ENCODE peak calls at places on chromosomes 2 and 18, in seven cellular contexts. F, J, B, M, P, A and W are unnamed samples.

GRCh38 chr18:24108621-24109020 is 30.2 kb upstream of the CABYR start:
- DNase-seq in F (no peak), J (no peak), B (no peak), M (no peak), P (no peak), A (no peak), W (no peak)

GRCh38 chr2:226031078-226031937 is 631.8 kb downstream of the NYAP2 start:
- DNase-seq in F (no peak), J (peak), B (peak), M (peak), P (peak), A (no peak), W (peak)

GRCh38 chr2:241179894-241180293 is 8.6 kb upstream of the ANO7 start:
- DNase-seq in F (no peak), J (no peak), B (no peak), M (no peak), P (no peak), A (no peak), W (no peak)

GRCh38 chr2:205115516-205115915 is 566.8 kb upstream of the NRP2 start:
- DNase-seq in F (no peak), J (no peak), B (peak), M (no peak), P (no peak), A (no peak), W (no peak)

GRCh38 chr18:79581406-79581805 is 98.2 kb upstream of the CTDP1 start:
- DNase-seq in F (no peak), J (no peak), B (no peak), M (peak), P (no peak), A (no peak), W (peak)

GRCh38 chr2:38128653-38129052 is 52.7 kb upstream of the CYP1B1 start:
- DNase-seq in F (no peak), J (no peak), B (no peak), M (no peak), P (no peak), A (no peak), W (no peak)

GRCh38 chr18:286515-287310 is 18.9 kb upstream of the THOC1 start:
- DNase-seq in F (no peak), J (peak), B (peak), M (no peak), P (no peak), A (no peak), W (peak)

GRCh38 chr18:23502516-23503037 is 734 bp upstream of the RMC1 start:
- DNase-seq in F (no peak), J (no peak), B (peak), M (no peak), P (no peak), A (no peak), W (no peak)

GRCh38 chr2:198273670-198274069 is 469.3 kb downstream of the PLCL1 start:
- DNase-seq in F (no peak), J (no peak), B (no peak), M (no peak), P (no peak), A (no peak), W (no peak)

GRCh38 chr18:8705280-8705940 is at the start of gene MTCL1:
- DNase-seq in F (no peak), J (peak), B (peak), M (no peak), P (peak), A (no peak), W (peak)

GRCh38 chr2:20164061-20164733 is 60.7 kb downstream of the SDC1 start:
- DNase-seq in F (no peak), J (peak), B (no peak), M (no peak), P (no peak), A (no peak), W (no peak)

GRCh38 chr18:45825258-45825744 is at the start of gene SIGLEC15:
- DNase-seq in F (no peak), J (no peak), B (no peak), M (no peak), P (no peak), A (no peak), W (no peak)

GRCh38 chr2:238321467-238321866 is 1.1 kb downstream of the TRAF3IP1 start:
- DNase-seq in F (no peak), J (no peak), B (no peak), M (no peak), P (no peak), A (no peak), W (no peak)

GRCh38 chr2:45964226-45964841 is 312.9 kb downstream of the PRKCE start:
- DNase-seq in F (peak), J (no peak), B (peak), M (peak), P (no peak), A (peak), W (no peak)

GRCh38 chr2:234548720-234549420 is 52.0 kb upstream of the ARL4C start:
- DNase-seq in F (no peak), J (peak), B (no peak), M (no peak), P (no peak), A (no peak), W (no peak)

GRCh38 chr2:128475427-128476211 is 157.0 kb upstream of the HS6ST1 start:
- DNase-seq in F (no peak), J (no peak), B (no peak), M (no peak), P (no peak), A (no peak), W (no peak)

GRCh38 chr18:650428-650858 is 7.0 kb upstream of the TYMS start:
- DNase-seq in F (no peak), J (no peak), B (no peak), M (no peak), P (no peak), A (no peak), W (no peak)

GRCh38 chr2:216601632-216602409 is 31.4 kb upstream of the IGFBP2 start:
- DNase-seq in F (no peak), J (no peak), B (no peak), M (no peak), P (no peak), A (no peak), W (no peak)

GRCh38 chr2:122390406-122390805 is 635.0 kb downstream of the TSN start:
- DNase-seq in F (no peak), J (no peak), B (no peak), M (no peak), P (no peak), A (no peak), W (no peak)

GRCh38 chr2:241798631-241799521 is 10.1 kb upstream of the NEU4 start:
- DNase-seq in F (no peak), J (no peak), B (peak), M (peak), P (no peak), A (no peak), W (peak)

GRCh38 chr2:176555781-176556180 is 286.5 kb downstream of the MTX2 start:
- DNase-seq in F (no peak), J (peak), B (no peak), M (no peak), P (no peak), A (no peak), W (no peak)

GRCh38 chr2:175950512-175950911 is 51.6 kb downstream of the LNPK start:
- DNase-seq in F (no peak), J (no peak), B (no peak), M (no peak), P (no peak), A (no peak), W (no peak)

GRCh38 chr2:20106746-20107145 is 55.3 kb upstream of the LAPTM4A start:
- DNase-seq in F (no peak), J (peak), B (no peak), M (no peak), P (peak), A (no peak), W (peak)

GRCh38 chr2:32852821-32853220 is 93.9 kb upstream of the LTBP1 start:
- DNase-seq in F (no peak), J (no peak), B (no peak), M (no peak), P (no peak), A (no peak), W (no peak)

GRCh38 chr2:104638162-104638561 is 215.8 kb upstream of the POU3F3 start:
- DNase-seq in F (no peak), J (no peak), B (peak), M (no peak), P (no peak), A (no peak), W (no peak)

GRCh38 chr2:225070811-225071210 is 28.5 kb upstream of the DOCK10 start:
- DNase-seq in F (no peak), J (no peak), B (no peak), M (no peak), P (peak), A (no peak), W (no peak)

GRCh38 chr2:215619989-215620388 is 184.1 kb upstream of the FN1 start:
- DNase-seq in F (no peak), J (no peak), B (no peak), M (no peak), P (no peak), A (no peak), W (no peak)

GRCh38 chr2:237677951-237678481 is 50.6 kb downstream of the LRRFIP1 start:
- DNase-seq in F (no peak), J (no peak), B (no peak), M (no peak), P (no peak), A (no peak), W (no peak)

GRCh38 chr2:74815955-74816354 is 18.0 kb upstream of the HK2 start:
- DNase-seq in F (no peak), J (no peak), B (no peak), M (no peak), P (no peak), A (no peak), W (no peak)

GRCh38 chr2:178070824-178071223 is 1.8 kb downstream of the PDE11A start:
- DNase-seq in F (no peak), J (no peak), B (no peak), M (no peak), P (no peak), A (no peak), W (no peak)

GRCh38 chr2:7510353-7510752 is 593.1 kb downstream of the RNF144A start:
- DNase-seq in F (no peak), J (no peak), B (no peak), M (no peak), P (no peak), A (no peak), W (no peak)

GRCh38 chr2:234632527-234633391 is 135.9 kb upstream of the ARL4C start:
- DNase-seq in F (peak), J (peak), B (no peak), M (no peak), P (no peak), A (peak), W (no peak)

GRCh38 chr2:85222792-85223191 is 89.6 kb downstream of the TCF7L1 start:
- DNase-seq in F (no peak), J (no peak), B (peak), M (no peak), P (no peak), A (no peak), W (no peak)

GRCh38 chr2:33104052-33104623 is 157.4 kb downstream of the LTBP1 start:
- DNase-seq in F (no peak), J (no peak), B (no peak), M (no peak), P (no peak), A (no peak), W (no peak)

GRCh38 chr2:132681766-132682165 is 11.8 kb upstream of the LYPD1 start:
- DNase-seq in F (no peak), J (no peak), B (no peak), M (no peak), P (no peak), A (no peak), W (no peak)

GRCh38 chr2:132677661-132678060 is 7.7 kb upstream of the LYPD1 start:
- DNase-seq in F (no peak), J (no peak), B (no peak), M (no peak), P (no peak), A (no peak), W (no peak)

GRCh38 chr2:132670961-132671781 is 1.2 kb upstream of the LYPD1 start:
- DNase-seq in F (peak), J (peak), B (peak), M (no peak), P (peak), A (no peak), W (no peak)

GRCh38 chr2:132678498-132678897 is 8.5 kb upstream of the LYPD1 start:
- DNase-seq in F (no peak), J (no peak), B (no peak), M (no peak), P (no peak), A (no peak), W (no peak)

GRCh38 chr2:132676999-132677398 is 7.0 kb upstream of the LYPD1 start:
- DNase-seq in F (no peak), J (no peak), B (no peak), M (no peak), P (no peak), A (no peak), W (no peak)
- TF ChIP-seq CTCF in F (no peak), J (no peak), B (peak), M (no peak), P (peak), A (no peak), W (no peak)

GRCh38 chr2:25369876-25370275 is 28.2 kb upstream of the DNMT3A start:
- DNase-seq in F (no peak), J (no peak), B (no peak), M (no peak), P (no peak), A (no peak), W (peak)
- TF ChIP-seq CTCF in F (no peak), J (no peak), B (no peak), M (no peak), P (no peak), A (no peak), W (no peak)

GRCh38 chr18:36311026-36311570 is 13.6 kb downstream of the FHOD3 start:
- DNase-seq in F (no peak), J (no peak), B (no peak), M (no peak), P (no peak), A (no peak), W (peak)
- TF ChIP-seq CTCF in F (no peak), J (no peak), B (no peak), M (no peak), P (no peak), A (no peak), W (no peak)

GRCh38 chr2:83251473-83251872 is 1207.6 kb downstream of the SUCLG1 start:
- DNase-seq in F (no peak), J (no peak), B (no peak), M (no peak), P (no peak), A (no peak), W (no peak)
- TF ChIP-seq CTCF in F (no peak), J (no peak), B (no peak), M (no peak), P (no peak), A (no peak), W (no peak)

GRCh38 chr2:71072492-71072891 is 4.0 kb downstream of the NAGK start:
- DNase-seq in F (no peak), J (no peak), B (no peak), M (no peak), P (no peak), A (no peak), W (no peak)

GRCh38 chr2:71068218-71069035 is at the start of gene NAGK:
- DNase-seq in F (peak), J (peak), B (peak), M (peak), P (peak), A (peak), W (peak)

GRCh38 chr2:71069376-71069775 is 928 bp downstream of the NAGK start:
- DNase-seq in F (no peak), J (no peak), B (no peak), M (no peak), P (no peak), A (no peak), W (no peak)

GRCh38 chr2:71071681-71072398 is 3.4 kb downstream of the NAGK start:
- DNase-seq in F (no peak), J (peak), B (no peak), M (no peak), P (no peak), A (no peak), W (no peak)

GRCh38 chr2:71070294-71071025 is 2.0 kb downstream of the NAGK start:
- DNase-seq in F (no peak), J (peak), B (peak), M (no peak), P (no peak), A (no peak), W (peak)
- TF ChIP-seq CTCF in F (peak), J (peak), B (peak), M (no peak), P (peak), A (peak), W (peak)

GRCh38 chr18:50454379-50455005 is 79.6 kb downstream of the SKA1 start:
- DNase-seq in F (no peak), J (peak), B (no peak), M (no peak), P (no peak), A (no peak), W (peak)
- TF ChIP-seq CTCF in F (no peak), J (peak), B (no peak), M (no peak), P (no peak), A (no peak), W (peak)

GRCh38 chr18:48949606-48950535 is 894 bp downstream of the SMAD7 start:
- DNase-seq in F (no peak), J (peak), B (peak), M (peak), P (peak), A (no peak), W (peak)
- TF ChIP-seq CTCF in F (no peak), J (no peak), B (no peak), M (no peak), P (peak), A (peak), W (peak)

GRCh38 chr2:65789923-65790675 is 357.7 kb upstream of the SPRED2 start:
- DNase-seq in F (no peak), J (no peak), B (no peak), M (no peak), P (no peak), A (no peak), W (no peak)
- TF ChIP-seq CTCF in F (no peak), J (no peak), B (no peak), M (no peak), P (no peak), A (no peak), W (no peak)